ENCODE peak calls at places on chromosomes 4 and X, in nine cellular contexts. One of them, this sample, is unnamed.

GRCh38 chr4:25030283-25031076 is at the start of gene LGI2:
- DNase-seq in D341Med: peak; percentile 84
- DNase-seq in psoas muscle: no peak
- DNase-seq in fibroblast of the conjunctiva: no peak
- DNase-seq in sigmoid colon: peak; percentile 74
- DNase-seq in neural progenitor cell: peak; percentile 76
- DNase-seq in small intestine: no peak
- DNase-seq in kidney glomerular epithelial cell: no peak
- DNase-seq in iris pigment epithelial cell: no peak
- DNase-seq in this sample: no peak

GRCh38 chr4:152045781-152046571 is 285.2 kb upstream of the GATB start:
- DNase-seq in D341Med: peak; percentile 86
- DNase-seq in psoas muscle: peak; percentile 58
- DNase-seq in fibroblast of the conjunctiva: no peak
- DNase-seq in sigmoid colon: no peak
- DNase-seq in neural progenitor cell: peak; percentile 94
- DNase-seq in small intestine: peak; percentile 45
- DNase-seq in kidney glomerular epithelial cell: no peak
- DNase-seq in iris pigment epithelial cell: no peak
- DNase-seq in this sample: no peak

GRCh38 chrX:139734996-139735395 is 27.0 kb upstream of the MCF2 start:
- DNase-seq in D341Med: no peak
- DNase-seq in psoas muscle: no peak
- DNase-seq in fibroblast of the conjunctiva: no peak
- DNase-seq in sigmoid colon: no peak
- DNase-seq in neural progenitor cell: no peak
- DNase-seq in small intestine: no peak
- DNase-seq in kidney glomerular epithelial cell: no peak
- DNase-seq in iris pigment epithelial cell: no peak
- DNase-seq in this sample: no peak

GRCh38 chr4:184473515-184474260 is 662 bp downstream of the IRF2 start:
- DNase-seq in D341Med: peak; percentile 79
- DNase-seq in psoas muscle: peak; percentile 72
- DNase-seq in fibroblast of the conjunctiva: no peak
- DNase-seq in sigmoid colon: no peak
- DNase-seq in neural progenitor cell: peak; percentile 75
- DNase-seq in small intestine: peak; percentile 65
- DNase-seq in kidney glomerular epithelial cell: peak; percentile 54
- DNase-seq in iris pigment epithelial cell: peak; percentile 45
- DNase-seq in this sample: no peak

GRCh38 chr4:39998659-39999345 is 21.1 kb upstream of the PDS5A start:
- DNase-seq in D341Med: no peak
- DNase-seq in psoas muscle: no peak
- DNase-seq in fibroblast of the conjunctiva: no peak
- DNase-seq in sigmoid colon: no peak
- DNase-seq in neural progenitor cell: peak; percentile 21
- DNase-seq in small intestine: no peak
- DNase-seq in kidney glomerular epithelial cell: no peak
- DNase-seq in iris pigment epithelial cell: no peak
- DNase-seq in this sample: no peak

GRCh38 chr4:155047755-155048154 is 160.7 kb upstream of the NPY2R start:
- DNase-seq in D341Med: no peak
- DNase-seq in psoas muscle: no peak
- DNase-seq in fibroblast of the conjunctiva: peak; percentile 10
- DNase-seq in sigmoid colon: no peak
- DNase-seq in neural progenitor cell: no peak
- DNase-seq in small intestine: no peak
- DNase-seq in kidney glomerular epithelial cell: no peak
- DNase-seq in iris pigment epithelial cell: peak; percentile 67
- DNase-seq in this sample: no peak

GRCh38 chr4:78588894-78589545 is 37.5 kb downstream of the ANXA3 start:
- DNase-seq in D341Med: no peak
- DNase-seq in psoas muscle: no peak
- DNase-seq in fibroblast of the conjunctiva: no peak
- DNase-seq in sigmoid colon: no peak
- DNase-seq in neural progenitor cell: no peak
- DNase-seq in small intestine: no peak
- DNase-seq in kidney glomerular epithelial cell: no peak
- DNase-seq in iris pigment epithelial cell: peak; percentile 53
- DNase-seq in this sample: no peak

GRCh38 chrX:38649674-38650647 is 88.6 kb downstream of the TSPAN7 start:
- DNase-seq in D341Med: no peak
- DNase-seq in psoas muscle: peak; percentile 80
- DNase-seq in fibroblast of the conjunctiva: no peak
- DNase-seq in sigmoid colon: no peak
- DNase-seq in neural progenitor cell: no peak
- DNase-seq in small intestine: no peak
- DNase-seq in kidney glomerular epithelial cell: no peak
- DNase-seq in iris pigment epithelial cell: no peak
- DNase-seq in this sample: no peak

GRCh38 chrX:40663880-40664630 is 16.7 kb upstream of the CXorf38 start:
- DNase-seq in D341Med: no peak
- DNase-seq in psoas muscle: no peak
- DNase-seq in fibroblast of the conjunctiva: no peak
- DNase-seq in sigmoid colon: no peak
- DNase-seq in neural progenitor cell: peak; percentile 56
- DNase-seq in small intestine: no peak
- DNase-seq in kidney glomerular epithelial cell: no peak
- DNase-seq in iris pigment epithelial cell: peak; percentile 58
- DNase-seq in this sample: no peak

GRCh38 chr4:133152801-133153526 is 3.9 kb downstream of the PCDH10 start:
- DNase-seq in D341Med: no peak
- DNase-seq in psoas muscle: no peak
- DNase-seq in fibroblast of the conjunctiva: no peak
- DNase-seq in sigmoid colon: no peak
- DNase-seq in neural progenitor cell: peak; percentile 43
- DNase-seq in small intestine: no peak
- DNase-seq in kidney glomerular epithelial cell: no peak
- DNase-seq in iris pigment epithelial cell: no peak
- DNase-seq in this sample: no peak

GRCh38 chr4:28555851-28556250 is 1695.2 kb downstream of the STIM2 start:
- DNase-seq in D341Med: no peak
- DNase-seq in psoas muscle: no peak
- DNase-seq in fibroblast of the conjunctiva: peak; percentile 8
- DNase-seq in sigmoid colon: no peak
- DNase-seq in neural progenitor cell: no peak
- DNase-seq in small intestine: no peak
- DNase-seq in kidney glomerular epithelial cell: no peak
- DNase-seq in iris pigment epithelial cell: peak; percentile 1
- DNase-seq in this sample: no peak

GRCh38 chr4:98784947-98785693 is 126.7 kb upstream of the TSPAN5 start:
- DNase-seq in D341Med: no peak
- DNase-seq in psoas muscle: no peak
- DNase-seq in fibroblast of the conjunctiva: no peak
- DNase-seq in sigmoid colon: no peak
- DNase-seq in neural progenitor cell: no peak
- DNase-seq in small intestine: peak; percentile 87
- DNase-seq in kidney glomerular epithelial cell: no peak
- DNase-seq in iris pigment epithelial cell: no peak
- DNase-seq in this sample: no peak

GRCh38 chrX:71095971-71096701 is 485 bp downstream of the FOXO4 start:
- DNase-seq in D341Med: no peak
- DNase-seq in psoas muscle: no peak
- DNase-seq in fibroblast of the conjunctiva: no peak
- DNase-seq in sigmoid colon: no peak
- DNase-seq in neural progenitor cell: peak; percentile 58
- DNase-seq in small intestine: peak; percentile 20
- DNase-seq in kidney glomerular epithelial cell: no peak
- DNase-seq in iris pigment epithelial cell: no peak
- DNase-seq in this sample: no peak

GRCh38 chrX:68433155-68433980 is at the start of gene OPHN1:
- DNase-seq in D341Med: peak; percentile 68
- DNase-seq in psoas muscle: peak; percentile 87
- DNase-seq in fibroblast of the conjunctiva: peak; percentile 57
- DNase-seq in sigmoid colon: peak; percentile 90
- DNase-seq in neural progenitor cell: peak; percentile 84
- DNase-seq in small intestine: peak; percentile 84
- DNase-seq in kidney glomerular epithelial cell: peak; percentile 47
- DNase-seq in iris pigment epithelial cell: peak; percentile 76
- DNase-seq in this sample: peak; percentile 73

GRCh38 chr4:145481164-145481941 is at the start of gene SMAD1:
- DNase-seq in D341Med: peak; percentile 90
- DNase-seq in psoas muscle: peak; percentile 95
- DNase-seq in fibroblast of the conjunctiva: peak; percentile 68
- DNase-seq in sigmoid colon: peak; percentile 90
- DNase-seq in neural progenitor cell: peak; percentile 89
- DNase-seq in small intestine: peak; percentile 81
- DNase-seq in kidney glomerular epithelial cell: peak; percentile 75
- DNase-seq in iris pigment epithelial cell: peak; percentile 87
- DNase-seq in this sample: peak; percentile 82

GRCh38 chr4:90786602-90787001 is 659.4 kb downstream of the CCSER1 start:
- DNase-seq in D341Med: no peak
- DNase-seq in psoas muscle: no peak
- DNase-seq in fibroblast of the conjunctiva: no peak
- DNase-seq in sigmoid colon: no peak
- DNase-seq in neural progenitor cell: no peak
- DNase-seq in small intestine: no peak
- DNase-seq in kidney glomerular epithelial cell: no peak
- DNase-seq in iris pigment epithelial cell: no peak
- DNase-seq in this sample: no peak

GRCh38 chr4:173273956-173274355 is 60.2 kb downstream of the HMGB2 start:
- DNase-seq in D341Med: no peak
- DNase-seq in psoas muscle: no peak
- DNase-seq in fibroblast of the conjunctiva: no peak
- DNase-seq in sigmoid colon: no peak
- DNase-seq in neural progenitor cell: no peak
- DNase-seq in small intestine: no peak
- DNase-seq in kidney glomerular epithelial cell: no peak
- DNase-seq in iris pigment epithelial cell: no peak
- DNase-seq in this sample: no peak

GRCh38 chr4:4225915-4226605 is 669 bp downstream of the OTOP1 start:
- DNase-seq in D341Med: peak; percentile 58
- DNase-seq in psoas muscle: no peak
- DNase-seq in fibroblast of the conjunctiva: no peak
- DNase-seq in sigmoid colon: no peak
- DNase-seq in neural progenitor cell: peak; percentile 26
- DNase-seq in small intestine: no peak
- DNase-seq in kidney glomerular epithelial cell: no peak
- DNase-seq in iris pigment epithelial cell: peak; percentile 36
- DNase-seq in this sample: no peak

GRCh38 chr4:73434311-73434710 is 1.7 kb upstream of the AFP start:
- DNase-seq in D341Med: peak; percentile 32
- DNase-seq in psoas muscle: no peak
- DNase-seq in fibroblast of the conjunctiva: no peak
- DNase-seq in sigmoid colon: no peak
- DNase-seq in neural progenitor cell: peak; percentile 21
- DNase-seq in small intestine: no peak
- DNase-seq in kidney glomerular epithelial cell: no peak
- DNase-seq in iris pigment epithelial cell: peak; percentile 16
- DNase-seq in this sample: no peak

GRCh38 chrX:13295841-13296240 is 24.0 kb downstream of the ATXN3L start:
- DNase-seq in D341Med: no peak
- DNase-seq in psoas muscle: no peak
- DNase-seq in fibroblast of the conjunctiva: no peak
- DNase-seq in sigmoid colon: no peak
- DNase-seq in neural progenitor cell: no peak
- DNase-seq in small intestine: no peak
- DNase-seq in kidney glomerular epithelial cell: no peak
- DNase-seq in iris pigment epithelial cell: no peak
- DNase-seq in this sample: no peak

GRCh38 chrX:147917700-147918694 is 6.3 kb downstream of the FMR1 start:
- DNase-seq in D341Med: no peak
- DNase-seq in psoas muscle: no peak
- DNase-seq in fibroblast of the conjunctiva: no peak
- DNase-seq in sigmoid colon: no peak
- DNase-seq in neural progenitor cell: no peak
- DNase-seq in small intestine: peak; percentile 39
- DNase-seq in kidney glomerular epithelial cell: no peak
- DNase-seq in iris pigment epithelial cell: peak; percentile 9
- DNase-seq in this sample: no peak

GRCh38 chr4:1795304-1796195 is 2.5 kb downstream of the FGFR3 start:
- DNase-seq in D341Med: peak; percentile 62
- DNase-seq in psoas muscle: no peak
- DNase-seq in fibroblast of the conjunctiva: no peak
- DNase-seq in sigmoid colon: no peak
- DNase-seq in neural progenitor cell: no peak
- DNase-seq in small intestine: peak; percentile 90
- DNase-seq in kidney glomerular epithelial cell: no peak
- DNase-seq in iris pigment epithelial cell: no peak
- DNase-seq in this sample: no peak

GRCh38 chr4:6239486-6239885 is 30.2 kb upstream of the WFS1 start:
- DNase-seq in D341Med: no peak
- DNase-seq in psoas muscle: peak; percentile 39
- DNase-seq in fibroblast of the conjunctiva: no peak
- DNase-seq in sigmoid colon: peak; percentile 36
- DNase-seq in neural progenitor cell: no peak
- DNase-seq in small intestine: no peak
- DNase-seq in kidney glomerular epithelial cell: no peak
- DNase-seq in iris pigment epithelial cell: no peak
- DNase-seq in this sample: peak; percentile 36

GRCh38 chrX:47628980-47629379 is 750 bp downstream of the CFP start:
- DNase-seq in D341Med: no peak
- DNase-seq in psoas muscle: no peak
- DNase-seq in fibroblast of the conjunctiva: no peak
- DNase-seq in sigmoid colon: no peak
- DNase-seq in neural progenitor cell: no peak
- DNase-seq in small intestine: no peak
- DNase-seq in kidney glomerular epithelial cell: no peak
- DNase-seq in iris pigment epithelial cell: no peak
- DNase-seq in this sample: no peak

GRCh38 chr4:10605746-10606482 is 78.7 kb downstream of the CLNK start:
- DNase-seq in D341Med: no peak
- DNase-seq in psoas muscle: no peak
- DNase-seq in fibroblast of the conjunctiva: no peak
- DNase-seq in sigmoid colon: no peak
- DNase-seq in neural progenitor cell: no peak
- DNase-seq in small intestine: no peak
- DNase-seq in kidney glomerular epithelial cell: peak; percentile 76
- DNase-seq in iris pigment epithelial cell: peak; percentile 81
- DNase-seq in this sample: peak; percentile 66

GRCh38 chr4:147078875-147079658 is 133.4 kb upstream of the TTC29 start:
- DNase-seq in D341Med: no peak
- DNase-seq in psoas muscle: no peak
- DNase-seq in fibroblast of the conjunctiva: no peak
- DNase-seq in sigmoid colon: peak; percentile 60
- DNase-seq in neural progenitor cell: no peak
- DNase-seq in small intestine: no peak
- DNase-seq in kidney glomerular epithelial cell: no peak
- DNase-seq in iris pigment epithelial cell: no peak
- DNase-seq in this sample: no peak

GRCh38 chr4:95105112-95105511 is 347.4 kb downstream of the BMPR1B start:
- DNase-seq in D341Med: no peak
- DNase-seq in psoas muscle: no peak
- DNase-seq in fibroblast of the conjunctiva: no peak
- DNase-seq in sigmoid colon: no peak
- DNase-seq in neural progenitor cell: no peak
- DNase-seq in small intestine: no peak
- DNase-seq in kidney glomerular epithelial cell: no peak
- DNase-seq in iris pigment epithelial cell: no peak
- DNase-seq in this sample: no peak

GRCh38 chr4:111187108-111187507 is 564.2 kb upstream of the PITX2 start:
- DNase-seq in D341Med: no peak
- DNase-seq in psoas muscle: no peak
- DNase-seq in fibroblast of the conjunctiva: no peak
- DNase-seq in sigmoid colon: no peak
- DNase-seq in neural progenitor cell: no peak
- DNase-seq in small intestine: no peak
- DNase-seq in kidney glomerular epithelial cell: no peak
- DNase-seq in iris pigment epithelial cell: peak; percentile 8
- DNase-seq in this sample: no peak